ENCODE peak calls at places on chromosomes 5 and 9, in four cellular contexts. H is K562, D is HepG2, S is H1. A is an unnamed sample.

GRCh38 chr9:21081999-21082398 is 4.3 kb upstream of the IFNB1 start:
- DNase-seq in H (no peak), D (no peak), S (no peak), A (no peak)

GRCh38 chr5:80793354-80793753 is 138.6 kb upstream of the DHFR start:
- DNase-seq in H (no peak), D (no peak), S (no peak), A (no peak)

GRCh38 chr9:121464968-121465367 is 34.7 kb downstream of the GGTA1 start:
- DNase-seq in H (no peak), D (no peak), S (no peak), A (peak; percentile 9)

GRCh38 chr5:50325237-50325832 is 115.8 kb downstream of the EMB start:
- DNase-seq in H (peak; percentile 28), D (no peak), S (no peak), A (peak; percentile 19)

GRCh38 chr5:150791536-150791935 is 13.0 kb downstream of the SMIM3 start:
- DNase-seq in H (no peak), D (no peak), S (no peak), A (no peak)

GRCh38 chr9:3290231-3290840 is 235.5 kb downstream of the RFX3 start:
- DNase-seq in H (no peak), D (no peak), S (no peak), A (no peak)

GRCh38 chr9:138117836-138118235 is 240.3 kb downstream of the CACNA1B start:
- DNase-seq in H (no peak), D (no peak), S (no peak), A (no peak)

GRCh38 chr5:16544607-16545374 is 72.0 kb downstream of the RETREG1 start:
- DNase-seq in H (no peak), D (no peak), S (no peak), A (no peak)

GRCh38 chr5:157965989-157966388 is 107.0 kb upstream of the CLINT1 start:
- DNase-seq in H (no peak), D (no peak), S (no peak), A (no peak)

GRCh38 chr9:106927916-106928315 is 65.0 kb downstream of the ZNF462 start:
- DNase-seq in H (no peak), D (no peak), S (no peak), A (no peak)

GRCh38 chr9:92501671-92502393 is 19.5 kb upstream of the ASPN start:
- DNase-seq in H (peak; percentile 31), D (peak; percentile 46), S (no peak), A (peak; percentile 65)

GRCh38 chr5:62722360-62722759 is 143.7 kb downstream of the LRRC70 start:
- DNase-seq in H (peak; percentile 24), D (peak; percentile 4), S (no peak), A (peak; percentile 16)

GRCh38 chr5:69217154-69217731 is 17.4 kb upstream of the CDK7 start:
- DNase-seq in H (peak; percentile 98), D (no peak), S (no peak), A (no peak)

GRCh38 chr5:143025971-143026370 is 255.8 kb downstream of the ARHGAP26 start:
- DNase-seq in H (no peak), D (no peak), S (no peak), A (no peak)

GRCh38 chr5:122403256-122403655 is 91.2 kb downstream of the SNCAIP start:
- DNase-seq in H (no peak), D (no peak), S (no peak), A (no peak)

GRCh38 chr5:3265936-3266335 is 329.7 kb upstream of the IRX1 start:
- DNase-seq in H (no peak), D (no peak), S (no peak), A (no peak)

GRCh38 chr5:41871866-41872265 is 1.6 kb upstream of the OXCT1 start:
- DNase-seq in H (no peak), D (no peak), S (no peak), A (no peak)

GRCh38 chr5:115297043-115297442 is 589 bp upstream of the CCDC112 start:
- DNase-seq in H (no peak), D (no peak), S (no peak), A (peak; percentile 2)

GRCh38 chr5:132458651-132459030 is 31.9 kb downstream of the IRF1 start:
- DNase-seq in H (no peak), D (no peak), S (no peak), A (no peak)

GRCh38 chr9:17481565-17481964 is 97.3 kb upstream of the SH3GL2 start:
- DNase-seq in H (no peak), D (no peak), S (no peak), A (no peak)

GRCh38 chr5:102638912-102639652 is 116.0 kb upstream of the PAM start:
- DNase-seq in H (no peak), D (no peak), S (no peak), A (no peak)

GRCh38 chr5:36205329-36205728 is 36.4 kb downstream of the NADK2 start:
- DNase-seq in H (no peak), D (no peak), S (no peak), A (no peak)

GRCh38 chr9:84294551-84294950 is 46.0 kb downstream of the SLC28A3 start:
- DNase-seq in H (peak; percentile 7), D (no peak), S (no peak), A (peak; percentile 5)

GRCh38 chr5:173591300-173591622 is 25.2 kb downstream of the BOD1 start:
- DNase-seq in H (no peak), D (no peak), S (no peak), A (no peak)

GRCh38 chr5:74801197-74801596 is 34.1 kb downstream of the NSA2 start:
- DNase-seq in H (no peak), D (no peak), S (no peak), A (no peak)

GRCh38 chr5:110085826-110086225 is 396.1 kb downstream of the MAN2A1 start:
- DNase-seq in H (no peak), D (no peak), S (no peak), A (no peak)

GRCh38 chr5:169567079-169567478 is 16.5 kb upstream of the SPDL1 start:
- DNase-seq in H (no peak), D (no peak), S (no peak), A (no peak)

GRCh38 chr5:78501411-78502338 is 141.3 kb downstream of the SCAMP1 start:
- DNase-seq in H (no peak), D (no peak), S (no peak), A (no peak)

GRCh38 chr9:128905964-128906363 is 14.8 kb upstream of the PHYHD1 start:
- DNase-seq in H (no peak), D (peak; percentile 76), S (no peak), A (no peak)

GRCh38 chr9:128902351-128903078 is 18.3 kb upstream of the PHYHD1 start:
- DNase-seq in H (no peak), D (no peak), S (no peak), A (no peak)

GRCh38 chr9:128901822-128902221 is 19.0 kb upstream of the PHYHD1 start:
- DNase-seq in H (no peak), D (no peak), S (no peak), A (no peak)

GRCh38 chr9:128903079-128903461 is 17.7 kb upstream of the PHYHD1 start:
- DNase-seq in H (no peak), D (no peak), S (no peak), A (no peak)

GRCh38 chr9:128903871-128904371 is 16.9 kb upstream of the PHYHD1 start:
- DNase-seq in H (no peak), D (no peak), S (no peak), A (no peak)
- H3K27ac ChIP-seq in H (no peak overlapping the region), D (no peak overlapping the region), S (no peak overlapping the region), A (peak overlapping the region; percentile 28)

GRCh38 chr5:1873242-1873959 is 9.3 kb downstream of the IRX4 start:
- DNase-seq in H (no peak), D (no peak), S (no peak), A (no peak)

GRCh38 chr5:1875843-1876671 is 6.7 kb downstream of the IRX4 start:
- DNase-seq in H (no peak), D (no peak), S (no peak), A (no peak)

GRCh38 chr5:1875481-1875842 is 7.3 kb downstream of the IRX4 start:
- DNase-seq in H (no peak), D (no peak), S (no peak), A (no peak)

GRCh38 chr5:1874348-1874747 is 8.4 kb downstream of the IRX4 start:
- DNase-seq in H (no peak), D (no peak), S (no peak), A (no peak)

DNA sequence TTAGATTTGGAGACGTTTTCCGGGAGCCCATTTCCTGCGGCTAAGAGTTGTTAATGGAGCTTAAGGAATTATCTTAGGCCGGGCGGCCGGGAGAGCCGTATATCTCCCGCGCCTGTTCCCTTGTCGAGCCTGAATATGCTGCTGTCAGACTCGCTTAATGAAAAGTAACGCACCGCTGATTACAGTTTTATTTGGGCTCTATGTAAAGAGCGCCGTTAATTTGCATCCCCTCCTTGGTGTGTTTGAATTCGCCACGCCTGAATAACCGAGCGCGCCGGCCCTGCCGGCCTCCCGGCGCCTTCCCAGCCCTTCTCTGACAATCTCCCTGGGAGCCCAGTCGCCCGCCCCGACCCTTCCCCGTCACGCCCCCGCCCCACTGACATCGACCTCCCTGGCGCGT is 7.9 kb downstream of the IRX4 start:
- DNase-seq in H (no peak), D (no peak), S (no peak), A (no peak)
- TF ChIP-seq PHF8 in H (no peak), D (no peak), S (no peak), A (no peak)

DNA sequence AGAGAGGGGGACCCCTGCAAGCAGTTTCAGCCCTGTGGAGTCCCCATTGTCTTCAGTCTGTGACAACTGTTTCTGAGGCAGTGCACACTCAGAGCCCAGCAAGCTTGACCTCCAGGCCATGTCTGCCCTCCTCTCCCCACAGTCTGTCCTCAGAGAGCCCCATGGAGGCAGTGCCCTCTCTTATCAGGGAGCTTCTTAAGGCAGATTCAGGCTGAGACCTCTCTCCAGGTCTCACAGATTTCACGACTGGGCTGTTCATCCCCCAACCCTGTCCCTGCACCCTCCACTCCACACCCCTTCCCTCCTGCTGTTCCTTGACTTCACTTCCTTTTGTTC is 218.5 kb downstream of the MED10 start:
- DNase-seq in H (no peak), D (no peak), S (no peak), A (no peak)
- H3K27ac ChIP-seq in H (no peak overlapping the region), D (no peak overlapping the region), S (no peak overlapping the region), A (peak overlapping the region; percentile 89)

DNA sequence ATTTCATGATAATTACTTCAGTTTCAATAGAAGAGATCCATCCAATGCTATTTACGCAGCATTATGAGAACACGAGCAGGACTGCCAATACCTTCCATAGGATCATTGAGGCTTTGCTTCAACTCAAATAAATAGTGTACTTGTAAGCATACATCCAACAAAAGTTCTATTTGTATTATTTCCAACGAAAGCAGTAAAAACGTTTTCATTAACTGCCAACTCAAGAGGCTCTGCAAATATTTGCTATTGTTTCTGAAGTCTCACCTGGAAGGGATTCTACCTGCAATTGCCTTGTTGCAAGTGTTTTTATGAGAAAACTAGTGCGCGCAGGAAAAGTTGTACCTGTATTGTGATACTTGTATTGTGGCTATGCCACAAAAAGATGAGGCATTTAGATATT is 11.0 kb upstream of the GNPDA1 start:
- DNase-seq in H (no peak), D (no peak), S (no peak), A (no peak)
- TF ChIP-seq PHF8 in H (no peak), D (no peak), S (no peak), A (no peak)

DNA sequence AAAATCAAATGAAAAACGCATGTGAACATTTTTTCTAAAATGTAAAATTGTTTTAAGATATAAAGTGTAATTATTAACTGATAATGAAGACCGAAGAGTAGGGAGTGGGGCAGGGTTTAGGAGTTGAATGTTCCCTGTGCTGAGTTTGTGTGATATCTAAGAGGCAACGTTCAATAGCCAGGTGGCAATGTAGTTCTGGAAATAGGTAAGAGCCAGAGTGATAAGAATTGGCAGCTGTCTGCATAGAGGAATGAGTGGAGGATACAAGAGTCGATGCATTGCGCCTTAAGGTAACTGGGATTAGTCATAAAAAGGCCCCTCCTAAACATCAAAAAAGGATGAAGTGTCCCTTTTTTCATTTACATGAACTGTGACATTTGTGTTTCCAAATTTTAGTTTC is 659.5 kb downstream of the ACTL7B start:
- DNase-seq in H (no peak), D (no peak), S (no peak), A (no peak)
- H3K27ac ChIP-seq in H (no peak overlapping the region), D (no peak overlapping the region), S (no peak overlapping the region), A (no peak overlapping the region)

A was measured in A549.